ENCODE peak calls at places on chromosomes 2 and 18, in five cellular contexts. B is mesenchymal stem cell, I is H1, P is H9, E is neuronal stem cell. M is an unnamed sample.

GRCh38 chr2:40592223-40592622 is 140.3 kb upstream of the SLC8A1 start:
- DNase-seq in I (no peak), P (no peak), B (no peak), E (peak; percentile 21), M (peak; percentile 62)

GRCh38 chr2:200703132-200703925 is 108.4 kb upstream of the BZW1 start:
- DNase-seq in P (no peak), I (no peak), B (peak; percentile 75), E (peak; percentile 42), M (peak; percentile 64)

GRCh38 chr2:188203756-188204155 is 87.9 kb upstream of the GULP1 start:
- DNase-seq in P (no peak), E (no peak), B (no peak), I (no peak), M (no peak)

GRCh38 chr2:150472122-150472899 is 15.2 kb downstream of the RND3 start:
- DNase-seq in I (no peak), B (peak; percentile 92), E (no peak), P (no peak), M (peak; percentile 33)

GRCh38 chr18:13676499-13676898 is 49.9 kb downstream of the FAM210A start:
- DNase-seq in E (no peak), B (no peak), I (no peak), P (no peak), M (no peak)

GRCh38 chr2:128624425-128624795 is 305.7 kb upstream of the HS6ST1 start:
- DNase-seq in B (no peak), E (no peak), P (no peak), I (no peak), M (no peak)

GRCh38 chr2:207408086-207408794 is 121.5 kb upstream of the CREB1 start:
- DNase-seq in I (no peak), B (no peak), P (no peak), E (no peak), M (peak; percentile 31)

GRCh38 chr2:206693399-206694137 is 24.6 kb downstream of the DYTN start:
- DNase-seq in E (peak; percentile 73), B (peak; percentile 69), I (peak; percentile 7), P (peak; percentile 36), M (peak; percentile 82)

GRCh38 chr18:54351186-54351585 is 6.5 kb downstream of the STARD6 start:
- DNase-seq in P (no peak), I (no peak), B (no peak), E (no peak), M (no peak)

GRCh38 chr2:38743672-38744398 is 7.3 kb downstream of the SRSF7 start:
- DNase-seq in I (no peak), P (no peak), E (no peak), B (no peak), M (no peak)

GRCh38 chr2:58039170-58039611 is 7.4 kb upstream of the VRK2 start:
- DNase-seq in E (no peak), I (no peak), P (no peak), B (peak; percentile 30), M (no peak)

GRCh38 chr2:102240640-102241370 is 54.0 kb downstream of the IL1RL2 start:
- DNase-seq in I (peak; percentile 84), E (peak; percentile 74), B (peak; percentile 100), P (peak; percentile 91), M (peak; percentile 87)

DNA sequence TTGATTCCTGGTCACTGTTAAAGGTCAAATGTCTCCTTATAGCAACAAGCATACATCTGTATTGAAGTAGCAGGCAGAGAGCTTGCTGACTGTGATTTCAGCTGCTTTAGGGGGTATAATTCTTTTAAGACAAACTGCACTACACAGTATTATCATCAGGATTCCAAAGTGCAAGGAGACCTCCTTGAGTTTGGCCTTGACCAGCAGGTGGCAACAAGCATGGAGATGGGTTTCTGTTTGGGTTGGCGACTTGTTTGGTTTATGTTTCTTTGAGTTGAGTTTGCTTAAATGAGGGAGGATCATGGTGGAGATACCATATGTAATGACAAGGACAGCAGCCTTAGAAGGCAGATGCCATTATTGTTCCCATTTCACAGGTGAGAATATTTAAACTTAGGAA is 681.0 kb upstream of the ID2 start:
- DNase-seq in B (no peak), I (no peak), E (no peak), P (no peak), M (no peak)
- H3K4me2 ChIP-seq in B (no peak overlapping the region), I (no peak overlapping the region), E (no peak overlapping the region), P (no peak overlapping the region), M (no peak overlapping the region)

GRCh38 chr2:86782748-86783147 is 8.0 kb downstream of the CD8A start:
- DNase-seq in B (no peak), P (no peak), E (no peak), I (no peak), M (no peak)
- H3K4ac ChIP-seq in B (no peak overlapping the region), P (no peak overlapping the region), E (no peak overlapping the region), I (no peak overlapping the region), M (no peak overlapping the region)

DNA sequence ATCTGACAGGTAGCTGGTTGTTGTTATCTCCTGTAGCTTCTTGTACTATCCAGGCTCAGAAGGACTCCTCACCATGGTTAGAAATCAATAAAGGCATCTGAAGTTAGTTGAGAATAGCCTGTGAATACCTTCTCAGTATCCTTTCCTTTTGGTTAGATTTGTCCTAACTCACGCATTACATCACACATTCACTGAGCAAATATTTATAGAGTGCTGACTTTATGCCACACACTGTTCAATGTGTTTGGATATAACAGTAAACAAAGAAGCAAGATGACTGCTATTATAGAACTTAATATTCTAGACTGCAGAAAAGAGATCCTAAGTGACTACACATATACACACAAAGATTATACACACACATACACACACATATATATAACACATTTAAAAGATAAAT is 889.9 kb upstream of the CHAC2 start:
- DNase-seq in E (no peak), P (no peak), I (no peak), B (peak; percentile 43), M (no peak)
- H3K4me2 ChIP-seq in E (no peak overlapping the region), P (no peak overlapping the region), I (no peak overlapping the region), B (no peak overlapping the region), M (no peak overlapping the region)

GRCh38 chr2:51953931-51954330 is 922.0 kb upstream of the NRXN1 start:
- DNase-seq in B (no peak), I (no peak), P (no peak), E (no peak), M (no peak)
- H3K4ac ChIP-seq in B (no peak overlapping the region), I (no peak overlapping the region), P (no peak overlapping the region), E (no peak overlapping the region), M (no peak overlapping the region)

DNA sequence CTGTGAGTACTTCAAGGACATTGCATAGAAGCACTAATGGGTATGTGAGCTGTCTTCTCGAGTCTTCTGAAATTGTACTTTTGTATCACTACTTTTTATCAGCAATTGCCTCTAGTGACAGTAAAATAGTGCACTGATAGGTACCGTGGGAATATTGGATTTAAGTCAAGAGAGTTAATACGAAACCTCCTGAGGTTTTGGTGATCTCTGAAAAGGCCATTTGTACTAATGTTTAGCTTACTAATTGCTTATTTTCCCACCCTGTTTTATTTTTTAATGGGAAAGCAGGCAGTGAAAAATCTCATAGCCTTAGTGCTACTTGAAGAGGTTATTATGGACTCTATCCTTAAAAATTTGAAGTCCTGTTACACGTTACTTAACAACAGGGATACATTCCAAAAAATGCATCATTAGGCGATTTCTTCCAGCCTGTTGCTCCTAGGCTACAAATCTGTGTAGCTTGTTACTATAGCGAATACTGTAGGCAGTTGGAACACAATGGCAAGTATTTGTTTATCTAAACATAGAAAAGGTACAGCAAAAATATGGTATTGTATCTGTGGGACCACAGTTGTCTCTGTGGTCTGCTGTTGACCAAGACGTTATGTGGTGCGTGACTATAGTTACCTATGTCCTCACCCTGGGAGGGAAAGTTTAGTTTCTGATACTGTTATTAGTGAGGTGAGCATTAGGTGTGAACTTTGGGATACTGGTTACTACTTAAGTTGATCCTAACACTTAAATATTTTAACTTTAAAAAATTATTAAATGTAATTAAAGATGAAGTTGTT is 65.9 kb downstream of the CAB39 start:
- DNase-seq in I (no peak), E (no peak), P (no peak), B (no peak), M (no peak)
- H3K4me2 ChIP-seq in I (no peak overlapping the region), E (no peak overlapping the region), P (no peak overlapping the region), B (no peak overlapping the region), M (no peak overlapping the region)

DNA sequence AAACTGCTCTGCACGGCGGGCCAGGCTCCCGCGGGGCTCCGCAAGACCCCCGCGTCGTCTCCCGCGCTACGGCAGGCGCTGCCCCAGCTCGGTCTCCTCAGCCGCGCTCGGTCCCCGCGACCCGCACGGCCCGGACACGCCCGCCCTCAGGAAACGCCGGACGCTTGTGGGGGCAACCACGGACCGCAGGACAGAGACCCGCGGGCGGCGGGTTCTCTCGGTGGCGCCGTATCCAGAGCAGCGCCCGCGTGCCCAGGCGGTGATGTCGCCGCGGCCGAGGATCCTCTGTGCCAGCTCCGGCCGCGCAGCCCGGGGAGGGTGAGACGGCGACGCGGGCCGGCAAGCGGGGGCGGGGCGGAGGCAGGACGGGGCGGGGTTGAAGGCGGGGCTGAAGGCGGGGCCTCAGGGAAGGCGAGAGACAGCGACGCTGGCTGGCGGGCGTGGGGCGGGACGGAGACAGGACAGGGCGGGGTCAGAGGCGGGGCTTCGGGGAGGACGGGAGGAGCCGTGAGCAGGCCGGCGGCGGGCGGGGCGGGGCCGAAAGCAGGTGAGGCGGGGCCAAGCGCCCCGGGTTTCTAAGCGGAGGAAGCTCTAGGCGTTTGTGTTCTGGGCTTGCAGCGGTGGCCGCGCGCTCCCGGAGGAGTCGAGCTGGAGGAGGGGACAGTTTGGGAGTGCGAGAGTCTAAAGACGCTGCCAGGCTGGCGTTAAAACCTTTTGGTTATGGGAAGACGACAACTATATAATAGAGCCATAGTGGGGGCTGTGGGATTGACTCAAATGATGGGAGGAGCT is at the start of gene DSEL:
- DNase-seq in I (no peak), P (peak; percentile 98), E (peak; percentile 91), B (peak; percentile 94), M (peak; percentile 96)
- H3K4ac ChIP-seq in I (no peak within 1 kb of the TSS), P (no peak within 1 kb of the TSS), E (no peak within 1 kb of the TSS), B (peak within 1 kb of the TSS; percentile 83), M (no peak within 1 kb of the TSS)

GRCh38 chr2:105418527-105418926 is 19.7 kb upstream of the FHL2 start:
- DNase-seq in B (no peak), I (no peak), P (no peak), E (no peak), M (no peak)

GRCh38 chr2:105421053-105421452 is 22.2 kb upstream of the FHL2 start:
- DNase-seq in I (no peak), B (no peak), E (no peak), P (no peak), M (no peak)

GRCh38 chr2:105415007-105415406 is 16.2 kb upstream of the FHL2 start:
- DNase-seq in E (no peak), P (no peak), B (no peak), I (no peak), M (no peak)

GRCh38 chr2:105422801-105423200 is 23.9 kb upstream of the FHL2 start:
- DNase-seq in P (no peak), B (no peak), I (no peak), E (no peak), M (no peak)

GRCh38 chr2:105417789-105418475 is 19.1 kb upstream of the FHL2 start:
- DNase-seq in I (no peak), E (no peak), P (no peak), B (peak; percentile 77), M (no peak)
- H3K4me2 ChIP-seq in I (no peak overlapping the region), E (no peak overlapping the region), P (no peak overlapping the region), B (no peak overlapping the region), M (no peak overlapping the region)

DNA sequence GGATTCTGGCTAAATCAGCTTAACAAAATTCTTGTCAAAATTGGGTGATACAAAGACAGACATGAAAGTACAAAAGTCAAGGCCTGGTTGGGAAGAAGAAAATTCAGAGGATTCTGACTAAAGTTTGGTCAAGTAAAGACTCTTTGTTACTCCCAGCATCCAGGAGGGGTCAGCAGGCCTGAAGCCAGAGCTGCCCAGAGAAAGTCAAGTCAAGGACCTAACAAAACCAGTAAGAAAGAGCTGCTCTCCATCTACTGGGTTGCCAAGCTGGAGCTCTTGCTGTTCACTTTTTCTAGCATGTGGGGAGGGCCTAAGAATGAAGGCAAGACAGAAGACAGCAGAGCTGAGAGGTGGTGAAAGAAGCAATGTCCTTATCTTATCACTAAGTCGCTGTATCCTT is 143.3 kb downstream of the C1D start:
- DNase-seq in I (no peak), P (no peak), B (no peak), E (no peak), M (peak; percentile 75)
- H3K4ac ChIP-seq in I (no peak overlapping the region), P (no peak overlapping the region), B (no peak overlapping the region), E (no peak overlapping the region), M (no peak overlapping the region)

M was measured in mesendoderm.